ENCODE peak calls at places on chromosome 3, in nine cellular contexts. One of them, this sample, is unnamed.

GRCh38 chr3:152268501-152269422 is at the start of gene MBNL1:
- DNase-seq in effector memory CD4-positive, alpha-beta T cell: peak; percentile 82
- DNase-seq in substantia nigra: peak; percentile 87
- DNase-seq in neuronal stem cell: peak; percentile 75
- DNase-seq in PC-9: peak; percentile 77
- DNase-seq in CD8-positive, alpha-beta T cell: peak; percentile 74
- DNase-seq in RWPE2: peak; percentile 69
- DNase-seq in astrocyte: peak; percentile 68
- DNase-seq in caudate nucleus: peak; percentile 86
- DNase-seq in this sample: peak; percentile 85

GRCh38 chr3:11195721-11196332 is 41.5 kb downstream of the HRH1 start:
- DNase-seq in neuronal stem cell: no peak
- DNase-seq in effector memory CD4-positive, alpha-beta T cell: no peak
- DNase-seq in PC-9: no peak
- DNase-seq in caudate nucleus: no peak
- DNase-seq in RWPE2: no peak
- DNase-seq in astrocyte: peak; percentile 64
- DNase-seq in CD8-positive, alpha-beta T cell: no peak
- DNase-seq in substantia nigra: no peak
- DNase-seq in this sample: no peak

GRCh38 chr3:122794483-122794778 is 438 bp upstream of the SLC49A4 start:
- DNase-seq in astrocyte: peak; percentile 59
- DNase-seq in CD8-positive, alpha-beta T cell: no peak
- DNase-seq in substantia nigra: no peak
- DNase-seq in PC-9: no peak
- DNase-seq in effector memory CD4-positive, alpha-beta T cell: no peak
- DNase-seq in RWPE2: no peak
- DNase-seq in neuronal stem cell: no peak
- DNase-seq in caudate nucleus: no peak
- DNase-seq in this sample: no peak

GRCh38 chr3:126936853-126937395 is 46.0 kb upstream of the PLXNA1 start:
- DNase-seq in caudate nucleus: no peak
- DNase-seq in substantia nigra: no peak
- DNase-seq in effector memory CD4-positive, alpha-beta T cell: no peak
- DNase-seq in CD8-positive, alpha-beta T cell: no peak
- DNase-seq in RWPE2: peak; percentile 5
- DNase-seq in astrocyte: no peak
- DNase-seq in PC-9: no peak
- DNase-seq in neuronal stem cell: no peak
- DNase-seq in this sample: no peak

GRCh38 chr3:69847303-69847702 is 108.0 kb downstream of the MITF start:
- DNase-seq in caudate nucleus: no peak
- DNase-seq in neuronal stem cell: no peak
- DNase-seq in substantia nigra: no peak
- DNase-seq in CD8-positive, alpha-beta T cell: no peak
- DNase-seq in astrocyte: no peak
- DNase-seq in effector memory CD4-positive, alpha-beta T cell: no peak
- DNase-seq in RWPE2: no peak
- DNase-seq in PC-9: no peak
- DNase-seq in this sample: no peak

GRCh38 chr3:155634121-155634719 is 110.7 kb downstream of the PLCH1 start:
- DNase-seq in CD8-positive, alpha-beta T cell: no peak
- DNase-seq in PC-9: no peak
- DNase-seq in effector memory CD4-positive, alpha-beta T cell: no peak
- DNase-seq in substantia nigra: no peak
- DNase-seq in astrocyte: no peak
- DNase-seq in neuronal stem cell: no peak
- DNase-seq in caudate nucleus: no peak
- DNase-seq in RWPE2: no peak
- DNase-seq in this sample: no peak

GRCh38 chr3:189821251-189821650 is 190.1 kb downstream of the TP63 start:
- DNase-seq in PC-9: no peak
- DNase-seq in effector memory CD4-positive, alpha-beta T cell: no peak
- DNase-seq in RWPE2: no peak
- DNase-seq in substantia nigra: no peak
- DNase-seq in neuronal stem cell: peak; percentile 61
- DNase-seq in CD8-positive, alpha-beta T cell: no peak
- DNase-seq in caudate nucleus: no peak
- DNase-seq in astrocyte: no peak
- DNase-seq in this sample: no peak

GRCh38 chr3:109927726-109928125 is 590.4 kb upstream of the DPPA4 start:
- DNase-seq in substantia nigra: no peak
- DNase-seq in astrocyte: no peak
- DNase-seq in CD8-positive, alpha-beta T cell: no peak
- DNase-seq in RWPE2: no peak
- DNase-seq in neuronal stem cell: no peak
- DNase-seq in effector memory CD4-positive, alpha-beta T cell: no peak
- DNase-seq in PC-9: no peak
- DNase-seq in caudate nucleus: no peak
- DNase-seq in this sample: no peak

GRCh38 chr3:123586966-123587365 is 2.1 kb upstream of the HACD2 start:
- DNase-seq in effector memory CD4-positive, alpha-beta T cell: no peak
- DNase-seq in substantia nigra: no peak
- DNase-seq in PC-9: peak; percentile 59
- DNase-seq in neuronal stem cell: no peak
- DNase-seq in CD8-positive, alpha-beta T cell: no peak
- DNase-seq in caudate nucleus: no peak
- DNase-seq in RWPE2: no peak
- DNase-seq in astrocyte: peak; percentile 62
- DNase-seq in this sample: no peak

GRCh38 chr3:172595648-172596393 is 72.6 kb upstream of the TNFSF10 start:
- DNase-seq in neuronal stem cell: peak; percentile 11
- DNase-seq in effector memory CD4-positive, alpha-beta T cell: peak; percentile 18
- DNase-seq in astrocyte: peak; percentile 23
- DNase-seq in caudate nucleus: no peak
- DNase-seq in PC-9: peak; percentile 32
- DNase-seq in CD8-positive, alpha-beta T cell: peak; percentile 20
- DNase-seq in RWPE2: no peak
- DNase-seq in substantia nigra: no peak
- DNase-seq in this sample: peak; percentile 50

GRCh38 chr3:61938878-61939549 is 377.6 kb downstream of the PTPRG start:
- DNase-seq in CD8-positive, alpha-beta T cell: no peak
- DNase-seq in astrocyte: no peak
- DNase-seq in effector memory CD4-positive, alpha-beta T cell: no peak
- DNase-seq in caudate nucleus: no peak
- DNase-seq in neuronal stem cell: no peak
- DNase-seq in RWPE2: no peak
- DNase-seq in substantia nigra: no peak
- DNase-seq in PC-9: no peak
- DNase-seq in this sample: no peak

GRCh38 chr3:31370093-31370666 is 162.5 kb upstream of the STT3B start:
- DNase-seq in neuronal stem cell: no peak
- DNase-seq in caudate nucleus: no peak
- DNase-seq in effector memory CD4-positive, alpha-beta T cell: no peak
- DNase-seq in PC-9: no peak
- DNase-seq in CD8-positive, alpha-beta T cell: no peak
- DNase-seq in substantia nigra: no peak
- DNase-seq in astrocyte: no peak
- DNase-seq in RWPE2: no peak
- DNase-seq in this sample: no peak

GRCh38 chr3:114411811-114412803 is 118.3 kb downstream of the TIGIT start:
- DNase-seq in neuronal stem cell: no peak
- DNase-seq in caudate nucleus: no peak
- DNase-seq in substantia nigra: no peak
- DNase-seq in effector memory CD4-positive, alpha-beta T cell: no peak
- DNase-seq in RWPE2: no peak
- DNase-seq in astrocyte: peak; percentile 80
- DNase-seq in PC-9: no peak
- DNase-seq in CD8-positive, alpha-beta T cell: no peak
- DNase-seq in this sample: no peak
- H3K27ac ChIP-seq in neuronal stem cell: no peak overlapping the region
- H3K27ac ChIP-seq in caudate nucleus: peak overlapping the region; percentile 81
- H3K27ac ChIP-seq in substantia nigra: no peak overlapping the region
- H3K27ac ChIP-seq in effector memory CD4-positive, alpha-beta T cell: no peak overlapping the region
- H3K27ac ChIP-seq in RWPE2: no peak overlapping the region
- H3K27ac ChIP-seq in astrocyte: peak overlapping the region; percentile 79
- H3K27ac ChIP-seq in PC-9: no peak overlapping the region
- H3K27ac ChIP-seq in CD8-positive, alpha-beta T cell: no peak overlapping the region
- H3K27ac ChIP-seq in this sample: no peak overlapping the region

DNA sequence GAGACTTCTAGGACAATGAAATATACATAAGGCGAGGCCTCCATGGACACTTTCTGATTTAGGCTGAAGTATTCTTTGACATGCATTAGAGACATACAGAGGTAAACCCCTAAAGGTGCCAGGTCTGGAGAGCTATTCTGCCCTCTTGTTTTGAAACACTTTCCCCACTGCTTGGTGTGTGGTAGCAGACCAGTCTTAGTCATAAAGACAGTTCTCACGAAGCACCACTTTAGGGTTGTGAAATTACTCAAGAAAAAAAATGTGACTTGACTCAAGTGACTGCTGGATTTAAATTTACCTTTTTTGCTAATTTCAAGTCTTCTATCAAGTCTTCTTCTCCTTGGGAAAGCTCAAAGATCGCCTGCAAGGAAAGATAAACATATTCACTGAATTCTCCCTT is 48.5 kb downstream of the ARHGEF3 start:
- DNase-seq in caudate nucleus: no peak
- DNase-seq in substantia nigra: no peak
- DNase-seq in neuronal stem cell: no peak
- DNase-seq in PC-9: no peak
- DNase-seq in RWPE2: no peak
- DNase-seq in CD8-positive, alpha-beta T cell: peak; percentile 22
- DNase-seq in effector memory CD4-positive, alpha-beta T cell: no peak
- DNase-seq in astrocyte: peak; percentile 7
- DNase-seq in this sample: no peak
- H3K27ac ChIP-seq in caudate nucleus: no peak overlapping the region
- H3K27ac ChIP-seq in substantia nigra: no peak overlapping the region
- H3K27ac ChIP-seq in neuronal stem cell: no peak overlapping the region
- H3K27ac ChIP-seq in PC-9: no peak overlapping the region
- H3K27ac ChIP-seq in RWPE2: no peak overlapping the region
- H3K27ac ChIP-seq in CD8-positive, alpha-beta T cell: no peak overlapping the region
- H3K27ac ChIP-seq in effector memory CD4-positive, alpha-beta T cell: no peak overlapping the region
- H3K27ac ChIP-seq in astrocyte: no peak overlapping the region
- H3K27ac ChIP-seq in this sample: peak overlapping the region; percentile 22

GRCh38 chr3:112813723-112814171 is 32.9 kb downstream of the CD200R1L start:
- DNase-seq in astrocyte: peak; percentile 74
- DNase-seq in neuronal stem cell: no peak
- DNase-seq in substantia nigra: peak; percentile 14
- DNase-seq in PC-9: no peak
- DNase-seq in CD8-positive, alpha-beta T cell: no peak
- DNase-seq in caudate nucleus: no peak
- DNase-seq in effector memory CD4-positive, alpha-beta T cell: no peak
- DNase-seq in RWPE2: no peak
- DNase-seq in this sample: no peak
- H3K27ac ChIP-seq in astrocyte: peak overlapping the region; percentile 0
- H3K27ac ChIP-seq in neuronal stem cell: no peak overlapping the region
- H3K27ac ChIP-seq in substantia nigra: no peak overlapping the region
- H3K27ac ChIP-seq in PC-9: peak overlapping the region; percentile 39
- H3K27ac ChIP-seq in CD8-positive, alpha-beta T cell: no peak overlapping the region
- H3K27ac ChIP-seq in caudate nucleus: no peak overlapping the region
- H3K27ac ChIP-seq in effector memory CD4-positive, alpha-beta T cell: no peak overlapping the region
- H3K27ac ChIP-seq in RWPE2: no peak overlapping the region
- H3K27ac ChIP-seq in this sample: no peak overlapping the region

GRCh38 chr3:43390255-43390588 is 103.9 kb downstream of the SNRK start:
- DNase-seq in substantia nigra: no peak
- DNase-seq in effector memory CD4-positive, alpha-beta T cell: no peak
- DNase-seq in CD8-positive, alpha-beta T cell: no peak
- DNase-seq in astrocyte: no peak
- DNase-seq in neuronal stem cell: no peak
- DNase-seq in RWPE2: no peak
- DNase-seq in PC-9: no peak
- DNase-seq in caudate nucleus: no peak
- DNase-seq in this sample: no peak
- H3K27ac ChIP-seq in substantia nigra: no peak overlapping the region
- H3K27ac ChIP-seq in effector memory CD4-positive, alpha-beta T cell: peak overlapping the region; percentile 64
- H3K27ac ChIP-seq in CD8-positive, alpha-beta T cell: peak overlapping the region; percentile 45
- H3K27ac ChIP-seq in astrocyte: peak overlapping the region; percentile 38
- H3K27ac ChIP-seq in neuronal stem cell: no peak overlapping the region
- H3K27ac ChIP-seq in RWPE2: peak overlapping the region; percentile 54
- H3K27ac ChIP-seq in PC-9: no peak overlapping the region
- H3K27ac ChIP-seq in caudate nucleus: peak overlapping the region; percentile 68
- H3K27ac ChIP-seq in this sample: peak overlapping the region; percentile 64

This sample was measured in CD4-positive, alpha-beta memory T cell.